ENCODE peak calls at places on chromosomes 4 and X, in five cellular contexts. One of them, this sample, is unnamed. For H3K4me1, the result is how much of the 10 kb centered on the place peaks cover.

GRCh38 chr4:1048781-1049590 is 37.6 kb downstream of the FGFRL1 start:
- DNase-seq in GM23338: no peak
- DNase-seq in SK-N-SH: peak
- DNase-seq in IMR-90: no peak
- DNase-seq in HepG2: no peak
- DNase-seq in this sample: peak

GRCh38 chrX:10014462-10015373 is 47.6 kb downstream of the CLDN34 start:
- DNase-seq in GM23338: peak
- DNase-seq in SK-N-SH: peak
- DNase-seq in IMR-90: peak
- DNase-seq in HepG2: peak
- DNase-seq in this sample: peak

GRCh38 chr4:80035336-80035735 is 37.7 kb downstream of the ANTXR2 start:
- DNase-seq in GM23338: no peak
- DNase-seq in SK-N-SH: no peak
- DNase-seq in IMR-90: no peak
- DNase-seq in HepG2: peak
- DNase-seq in this sample: no peak

GRCh38 chr4:183905593-183906485 is 732 bp downstream of the STOX2 start:
- DNase-seq in GM23338: peak
- DNase-seq in SK-N-SH: peak
- DNase-seq in IMR-90: peak
- DNase-seq in HepG2: no peak
- DNase-seq in this sample: peak

GRCh38 chrX:8607326-8607725 is 124.6 kb downstream of the ANOS1 start:
- DNase-seq in GM23338: no peak
- DNase-seq in SK-N-SH: no peak
- DNase-seq in IMR-90: no peak
- DNase-seq in HepG2: no peak
- DNase-seq in this sample: no peak

GRCh38 chrX:19658030-19658429 is 142.7 kb upstream of the MAP3K15 start:
- DNase-seq in GM23338: no peak
- DNase-seq in SK-N-SH: no peak
- DNase-seq in IMR-90: peak
- DNase-seq in HepG2: no peak
- DNase-seq in this sample: no peak

GRCh38 chr4:26692014-26692726 is 108.3 kb downstream of the TBC1D19 start:
- DNase-seq in GM23338: peak
- DNase-seq in SK-N-SH: no peak
- DNase-seq in IMR-90: peak
- DNase-seq in HepG2: no peak
- DNase-seq in this sample: no peak

GRCh38 chr4:85459736-85460135 is 15.2 kb upstream of the ARHGAP24 start:
- DNase-seq in GM23338: no peak
- DNase-seq in SK-N-SH: no peak
- DNase-seq in IMR-90: no peak
- DNase-seq in HepG2: no peak
- DNase-seq in this sample: no peak

GRCh38 chr4:8494218-8494617 is 53.6 kb downstream of the TRMT44 start:
- DNase-seq in GM23338: peak
- DNase-seq in SK-N-SH: no peak
- DNase-seq in IMR-90: no peak
- DNase-seq in HepG2: no peak
- DNase-seq in this sample: no peak

GRCh38 chrX:18676470-18676869 is 4.6 kb upstream of the RS1 start:
- DNase-seq in GM23338: peak
- DNase-seq in SK-N-SH: peak
- DNase-seq in IMR-90: peak
- DNase-seq in HepG2: peak
- DNase-seq in this sample: peak

GRCh38 chr4:54423066-54423465 is 194.0 kb downstream of the PDGFRA start:
- DNase-seq in GM23338: no peak
- DNase-seq in SK-N-SH: no peak
- DNase-seq in IMR-90: peak
- DNase-seq in HepG2: no peak
- DNase-seq in this sample: no peak

GRCh38 chr4:144709793-144710525 is 64.0 kb downstream of the HHIP start:
- DNase-seq in GM23338: no peak
- DNase-seq in SK-N-SH: no peak
- DNase-seq in IMR-90: peak
- DNase-seq in HepG2: no peak
- DNase-seq in this sample: no peak

GRCh38 chr4:30716158-30716557 is 4.0 kb upstream of the PCDH7 start:
- DNase-seq in GM23338: peak
- DNase-seq in SK-N-SH: peak
- DNase-seq in IMR-90: peak
- DNase-seq in HepG2: peak
- DNase-seq in this sample: peak

GRCh38 chr4:7120341-7120740 is 52.5 kb upstream of the GRPEL1 start:
- DNase-seq in GM23338: peak
- DNase-seq in SK-N-SH: peak
- DNase-seq in IMR-90: peak
- DNase-seq in HepG2: no peak
- DNase-seq in this sample: no peak

GRCh38 chr4:19473569-19473968 is 778.1 kb upstream of the SLIT2 start:
- DNase-seq in GM23338: no peak
- DNase-seq in SK-N-SH: no peak
- DNase-seq in IMR-90: peak
- DNase-seq in HepG2: no peak
- DNase-seq in this sample: no peak

GRCh38 chr4:169270156-169270809 is 473 bp downstream of the SH3RF1 start:
- DNase-seq in GM23338: peak
- DNase-seq in SK-N-SH: peak
- DNase-seq in IMR-90: no peak
- DNase-seq in HepG2: no peak
- DNase-seq in this sample: peak

GRCh38 chr4:141350122-141350904 is 129.6 kb downstream of the ZNF330 start:
- DNase-seq in GM23338: no peak
- DNase-seq in SK-N-SH: no peak
- DNase-seq in IMR-90: peak
- DNase-seq in HepG2: no peak
- DNase-seq in this sample: no peak

GRCh38 chr4:140947507-140947906 is 185.8 kb downstream of the RNF150 start:
- DNase-seq in GM23338: no peak
- DNase-seq in SK-N-SH: peak
- DNase-seq in IMR-90: no peak
- DNase-seq in HepG2: no peak
- DNase-seq in this sample: no peak

GRCh38 chr4:152929888-152930287 is 6.2 kb upstream of the FHDC1 start:
- DNase-seq in GM23338: peak
- DNase-seq in SK-N-SH: no peak
- DNase-seq in IMR-90: no peak
- DNase-seq in HepG2: no peak
- DNase-seq in this sample: peak

GRCh38 chr4:10096976-10097330 is 19.6 kb downstream of the WDR1 start:
- DNase-seq in GM23338: no peak
- DNase-seq in SK-N-SH: no peak
- DNase-seq in IMR-90: no peak
- DNase-seq in HepG2: no peak
- DNase-seq in this sample: no peak

GRCh38 chrX:257681-258289 is 23.4 kb upstream of the PLCXD1 start:
- DNase-seq in GM23338: no peak
- DNase-seq in SK-N-SH: no peak
- DNase-seq in IMR-90: no peak
- DNase-seq in HepG2: peak
- DNase-seq in this sample: no peak

GRCh38 chrX:49053223-49054072 is 5.4 kb upstream of the CCDC120 start:
- DNase-seq in GM23338: peak
- DNase-seq in SK-N-SH: peak
- DNase-seq in IMR-90: peak
- DNase-seq in HepG2: peak
- DNase-seq in this sample: peak

GRCh38 chr4:142373610-142374009 is 472.5 kb downstream of the INPP4B start:
- DNase-seq in GM23338: no peak
- DNase-seq in SK-N-SH: no peak
- DNase-seq in IMR-90: peak
- DNase-seq in HepG2: no peak
- DNase-seq in this sample: no peak

GRCh38 chr4:74539043-74539790 is 94.3 kb downstream of the AREG start:
- DNase-seq in GM23338: no peak
- DNase-seq in SK-N-SH: no peak
- DNase-seq in IMR-90: no peak
- DNase-seq in HepG2: peak
- DNase-seq in this sample: no peak

GRCh38 chr4:31104596-31104995 is 384.4 kb downstream of the PCDH7 start:
- DNase-seq in GM23338: no peak
- DNase-seq in SK-N-SH: no peak
- DNase-seq in IMR-90: no peak
- DNase-seq in HepG2: no peak
- DNase-seq in this sample: no peak

GRCh38 chrX:129773649-129774458 is 5.9 kb upstream of the SASH3 start:
- DNase-seq in GM23338: no peak
- DNase-seq in SK-N-SH: no peak
- DNase-seq in IMR-90: no peak
- DNase-seq in HepG2: peak
- DNase-seq in this sample: peak

GRCh38 chr4:92234393-92235176 is 69.2 kb upstream of the GRID2 start:
- DNase-seq in GM23338: no peak
- DNase-seq in SK-N-SH: no peak
- DNase-seq in IMR-90: peak
- DNase-seq in HepG2: peak
- DNase-seq in this sample: no peak

GRCh38 chr4:83217721-83218522 is 66.7 kb downstream of the COQ2 start:
- DNase-seq in GM23338: no peak
- DNase-seq in SK-N-SH: no peak
- DNase-seq in IMR-90: no peak
- DNase-seq in HepG2: no peak
- DNase-seq in this sample: no peak

GRCh38 chrX:45191820-45192409 is 8.8 kb downstream of the DIPK2B start:
- DNase-seq in GM23338: no peak
- DNase-seq in SK-N-SH: no peak
- DNase-seq in IMR-90: no peak
- DNase-seq in HepG2: no peak
- DNase-seq in this sample: no peak

GRCh38 chr4:157806176-157806575 is 366.6 kb downstream of the GASK1B start:
- DNase-seq in GM23338: no peak
- DNase-seq in SK-N-SH: no peak
- DNase-seq in IMR-90: no peak
- DNase-seq in HepG2: no peak
- DNase-seq in this sample: no peak

GRCh38 chrX:123809854-123810375 is 49.9 kb upstream of the XIAP start:
- DNase-seq in GM23338: no peak
- DNase-seq in SK-N-SH: no peak
- DNase-seq in IMR-90: no peak
- DNase-seq in HepG2: no peak
- DNase-seq in this sample: no peak

GRCh38 chrX:46130246-46130645 is 415.0 kb downstream of the ZNF674 start:
- DNase-seq in GM23338: peak
- DNase-seq in SK-N-SH: no peak
- DNase-seq in IMR-90: no peak
- DNase-seq in HepG2: no peak
- DNase-seq in this sample: peak

GRCh38 chr4:101501421-101501820 is 154.1 kb upstream of the PPP3CA start:
- DNase-seq in GM23338: no peak
- DNase-seq in SK-N-SH: no peak
- DNase-seq in IMR-90: no peak
- DNase-seq in HepG2: no peak
- DNase-seq in this sample: no peak

GRCh38 chr4:53147179-53147578 is 218.7 kb downstream of the SCFD2 start:
- DNase-seq in GM23338: no peak
- DNase-seq in SK-N-SH: no peak
- DNase-seq in IMR-90: no peak
- DNase-seq in HepG2: no peak
- DNase-seq in this sample: no peak

GRCh38 chr4:53151489-53151788 is 214.4 kb downstream of the SCFD2 start:
- DNase-seq in GM23338: no peak
- DNase-seq in SK-N-SH: no peak
- DNase-seq in IMR-90: no peak
- DNase-seq in HepG2: no peak
- DNase-seq in this sample: no peak

GRCh38 chr4:53150631-53151488 is 215.0 kb downstream of the SCFD2 start:
- DNase-seq in GM23338: no peak
- DNase-seq in SK-N-SH: no peak
- DNase-seq in IMR-90: peak
- DNase-seq in HepG2: no peak
- DNase-seq in this sample: no peak

GRCh38 chr4:53152467-53152866 is 213.4 kb downstream of the SCFD2 start:
- DNase-seq in GM23338: no peak
- DNase-seq in SK-N-SH: no peak
- DNase-seq in IMR-90: no peak
- DNase-seq in HepG2: no peak
- DNase-seq in this sample: no peak

GRCh38 chr4:53147711-53148110 is 218.2 kb downstream of the SCFD2 start:
- DNase-seq in GM23338: no peak
- DNase-seq in SK-N-SH: no peak
- DNase-seq in IMR-90: no peak
- DNase-seq in HepG2: no peak
- DNase-seq in this sample: no peak
- TF ChIP-seq CTCF in GM23338: no peak
- TF ChIP-seq CTCF in SK-N-SH: no peak
- TF ChIP-seq CTCF in IMR-90: no peak
- TF ChIP-seq CTCF in HepG2: no peak
- TF ChIP-seq CTCF in this sample: no peak

DNA sequence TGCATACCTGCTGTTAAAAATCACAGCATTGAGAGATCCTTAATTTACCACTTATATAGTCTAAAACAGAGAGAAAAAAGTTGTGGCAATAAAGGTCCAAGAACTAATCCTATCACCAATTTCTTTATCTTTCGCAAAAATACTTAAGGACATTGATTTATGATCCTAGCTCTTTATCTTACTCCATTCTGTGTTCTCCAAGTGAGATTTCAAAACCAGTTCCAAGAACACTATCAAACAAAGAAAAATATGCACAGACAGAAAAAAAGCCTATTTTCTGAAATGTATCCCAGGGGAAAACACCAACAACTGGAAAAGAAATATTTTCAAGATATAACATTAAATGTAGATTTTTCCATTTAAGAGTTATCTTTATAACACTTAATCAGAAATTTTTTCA is 172.8 kb downstream of the APBB2 start:
- DNase-seq in GM23338: no peak
- DNase-seq in SK-N-SH: no peak
- DNase-seq in IMR-90: no peak
- DNase-seq in HepG2: no peak
- DNase-seq in this sample: no peak
- H3K4me1 ChIP-seq in GM23338: under half
- H3K4me1 ChIP-seq in SK-N-SH: under half
- H3K4me1 ChIP-seq in IMR-90: under half
- H3K4me1 ChIP-seq in HepG2: under half
- H3K4me1 ChIP-seq in this sample: under half

GRCh38 chr4:61734409-61734808 is 534.3 kb downstream of the ADGRL3 start:
- DNase-seq in GM23338: peak
- DNase-seq in SK-N-SH: no peak
- DNase-seq in IMR-90: no peak
- DNase-seq in HepG2: no peak
- DNase-seq in this sample: no peak

GRCh38 chr4:61740950-61741638 is 541.0 kb downstream of the ADGRL3 start:
- DNase-seq in GM23338: peak
- DNase-seq in SK-N-SH: no peak
- DNase-seq in IMR-90: no peak
- DNase-seq in HepG2: no peak
- DNase-seq in this sample: peak

GRCh38 chr4:61739899-61740298 is 539.8 kb downstream of the ADGRL3 start:
- DNase-seq in GM23338: no peak
- DNase-seq in SK-N-SH: no peak
- DNase-seq in IMR-90: no peak
- DNase-seq in HepG2: no peak
- DNase-seq in this sample: no peak
- H2AFZ ChIP-seq in GM23338: no peak
- H2AFZ ChIP-seq in SK-N-SH: no peak
- H2AFZ ChIP-seq in IMR-90: no peak
- H2AFZ ChIP-seq in HepG2: no peak
- H2AFZ ChIP-seq in this sample: no peak

GRCh38 chrX:64642482-64642881 is 247.2 kb upstream of the MTMR8 start:
- DNase-seq in GM23338: peak
- DNase-seq in SK-N-SH: peak
- DNase-seq in IMR-90: no peak
- DNase-seq in HepG2: no peak
- DNase-seq in this sample: peak
- TF ChIP-seq CTCF in GM23338: peak
- TF ChIP-seq CTCF in SK-N-SH: no peak
- TF ChIP-seq CTCF in IMR-90: no peak
- TF ChIP-seq CTCF in HepG2: no peak
- TF ChIP-seq CTCF in this sample: peak